ENCODE peak calls at places on chromosomes 6 and 20, in ten cellular contexts. P, H, L, N, O, D, F, K, Q and Y are unnamed samples. For H3K4me1, the result is how much of the 10 kb centered on the place peaks cover.

GRCh38 chr6:43687437-43688347 is at the start of gene MRPS18A:
- DNase-seq in L (peak), F (peak), K (peak), P (peak), Q (peak), O (peak), D (peak), H (peak), N (peak), Y (peak)

GRCh38 chr6:135812085-135812526 is 39.4 kb upstream of the PDE7B start:
- DNase-seq in L (no peak), O (no peak), K (peak), D (peak), H (peak), P (no peak), N (no peak), F (no peak), Q (no peak), Y (no peak)

GRCh38 chr6:53899512-53899911 is 104.7 kb downstream of the LRRC1 start:
- DNase-seq in O (no peak), F (no peak), H (no peak), L (no peak), N (no peak), P (no peak), D (no peak), Q (no peak), K (no peak), Y (no peak)

GRCh38 chr6:100726741-100727140 is 154.4 kb downstream of the ASCC3 start:
- DNase-seq in O (no peak), H (peak), N (no peak), K (no peak), D (no peak), L (no peak), Q (no peak), F (no peak), P (no peak), Y (peak)

GRCh38 chr6:75934643-75935472 is 137.6 kb downstream of the IMPG1 start:
- DNase-seq in K (peak), D (peak), H (peak), N (peak), Q (peak), P (peak), F (peak), O (peak), L (no peak), Y (peak)

GRCh38 chr6:43856005-43856765 is 86.2 kb downstream of the VEGFA start:
- DNase-seq in F (peak), Q (peak), D (peak), K (no peak), O (peak), H (peak), N (peak), L (peak), P (no peak), Y (peak)

GRCh38 chr6:157953580-157954091 is 28.0 kb upstream of the SYNJ2 start:
- DNase-seq in H (no peak), P (no peak), D (no peak), F (no peak), L (no peak), N (no peak), O (no peak), K (no peak), Q (peak), Y (no peak)

GRCh38 chr20:47973519-47974233 is 188.4 kb upstream of the SULF2 start:
- DNase-seq in H (no peak), P (peak), Q (no peak), O (peak), F (peak), D (no peak), L (no peak), N (no peak), K (peak), Y (peak)

GRCh38 chr6:101806241-101806640 is 412.7 kb downstream of the GRIK2 start:
- DNase-seq in Q (no peak), K (no peak), H (no peak), O (no peak), L (no peak), D (no peak), F (no peak), N (no peak), P (no peak), Y (no peak)

GRCh38 chr6:139060332-139060731 is 31.8 kb downstream of the ABRACL start:
- DNase-seq in P (no peak), Q (no peak), O (no peak), D (no peak), F (no peak), H (peak), K (no peak), N (no peak), L (no peak), Y (peak)

GRCh38 chr6:154432533-154433476 is 76.2 kb upstream of the IPCEF1 start:
- DNase-seq in O (no peak), K (peak), H (peak), N (no peak), F (no peak), D (no peak), Q (no peak), L (no peak), P (no peak), Y (peak)

GRCh38 chr20:43492101-43492500 is 15.4 kb upstream of the L3MBTL1 start:
- DNase-seq in D (no peak), O (no peak), F (no peak), P (no peak), N (no peak), Q (no peak), H (no peak), K (no peak), L (no peak), Y (no peak)

GRCh38 chr20:60201198-60201597 is 243.0 kb downstream of the CDH26 start:
- DNase-seq in D (no peak), Q (no peak), F (no peak), O (no peak), P (no peak), H (no peak), K (no peak), L (no peak), N (no peak), Y (no peak)

GRCh38 chr6:113570176-113570575 is 287.0 kb upstream of the MARCKS start:
- DNase-seq in P (no peak), K (no peak), F (no peak), H (peak), Q (no peak), L (no peak), N (no peak), O (no peak), D (no peak), Y (peak)

DNA sequence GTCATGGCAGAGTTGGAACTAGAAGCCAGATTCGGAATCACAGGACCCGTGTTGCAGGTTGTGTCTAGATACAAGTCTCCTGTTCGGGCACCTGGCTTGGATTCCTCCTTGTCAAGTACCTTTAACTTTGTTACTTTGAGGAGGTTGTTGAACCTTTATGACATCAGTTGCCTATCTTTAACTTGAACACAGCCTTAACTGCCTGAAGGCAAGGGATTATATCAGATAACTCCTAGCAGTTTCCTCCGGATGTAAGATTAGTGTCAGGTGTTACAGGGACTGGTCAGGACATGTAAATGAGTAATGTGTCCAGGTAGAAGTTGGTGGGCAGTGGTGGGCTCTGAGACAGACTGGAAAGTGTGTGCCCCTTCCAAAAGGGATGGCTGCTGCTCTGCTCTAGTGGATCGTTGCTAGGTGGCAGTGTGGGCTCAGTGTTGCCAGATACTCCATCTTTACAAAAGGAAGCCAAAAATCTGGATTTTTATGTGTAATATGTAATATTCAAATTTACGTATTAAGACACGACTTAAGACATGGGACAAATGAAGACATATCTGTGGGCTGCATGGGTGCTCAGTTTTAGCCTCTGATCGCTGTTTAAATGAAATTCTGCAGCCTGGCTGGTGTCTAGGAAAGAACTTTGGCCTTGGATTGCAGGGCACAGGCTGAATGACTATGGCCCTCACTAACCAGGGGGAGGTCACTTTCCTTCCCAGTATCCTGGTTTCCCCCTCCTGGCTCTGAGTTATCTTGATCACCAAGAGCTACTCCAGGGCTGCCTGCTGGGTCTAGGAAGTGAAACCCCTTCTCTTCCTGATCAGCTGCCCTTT is 27.1 kb downstream of the CHMP4B start:
- DNase-seq in K (no peak), D (no peak), L (no peak), O (peak), Q (no peak), F (no peak), N (no peak), P (no peak), H (no peak), Y (no peak)
- TF ChIP-seq CTCF in K (no peak), D (peak), L (no peak), O (peak), Q (peak), F (peak), N (no peak), P (no peak), H (peak), Y (peak)

GRCh38 chr6:38796850-38797249 is 81.7 kb downstream of the DNAH8 start:
- DNase-seq in D (no peak), L (no peak), O (no peak), K (no peak), Q (no peak), F (no peak), P (no peak), N (no peak), H (no peak), Y (no peak)
- H3K4me1 ChIP-seq in D (under half), L (under half), O (under half), K (under half), Q (under half), F (under half), P (under half), N (under half), H (under half), Y (under half)

GRCh38 chr6:29892696-29893095 is 49.6 kb upstream of the HLA-A start:
- DNase-seq in H (no peak), L (no peak), N (no peak), O (no peak), P (no peak), F (no peak), Q (no peak), K (no peak), D (no peak), Y (no peak)

GRCh38 chr6:29887819-29888581 is 54.3 kb upstream of the HLA-A start:
- DNase-seq in F (peak), P (peak), K (peak), Q (peak), N (peak), L (peak), O (peak), H (peak), D (no peak), Y (peak)

GRCh38 chr6:29884261-29884660 is 56.6 kb downstream of the HLA-G start:
- DNase-seq in K (no peak), P (no peak), D (no peak), F (no peak), O (no peak), N (no peak), Q (no peak), H (no peak), L (no peak), Y (no peak)

GRCh38 chr6:29886686-29887085 is 55.6 kb upstream of the HLA-A start:
- DNase-seq in K (no peak), P (no peak), O (no peak), N (no peak), L (no peak), Q (no peak), D (no peak), F (no peak), H (no peak), Y (no peak)

DNA sequence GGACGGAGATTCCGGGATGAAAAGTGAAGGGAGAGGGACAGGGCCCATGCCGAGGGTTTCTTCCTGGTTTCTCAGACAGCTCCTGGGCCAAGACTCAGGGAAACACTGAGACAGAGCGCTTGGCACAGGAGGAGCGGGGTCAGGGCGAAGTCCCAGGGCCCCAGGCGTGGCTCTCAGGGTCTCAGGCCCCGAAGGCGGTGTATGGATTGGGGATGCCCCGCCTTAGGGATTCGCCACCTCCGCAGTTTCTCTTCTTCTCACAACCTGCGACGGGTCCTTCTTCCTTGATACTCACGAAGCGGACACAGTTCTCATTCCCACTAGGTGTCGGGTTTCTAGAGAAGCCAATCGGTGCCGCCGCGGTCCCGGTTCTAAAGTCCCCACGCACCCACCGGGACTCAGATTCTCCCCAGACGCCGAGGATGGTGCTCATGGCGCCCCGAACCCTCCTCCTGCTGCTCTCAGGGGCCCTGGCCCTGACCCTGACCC is 55.0 kb upstream of the HLA-A start:
- DNase-seq in K (peak), H (peak), N (peak), L (peak), F (peak), D (no peak), P (peak), O (peak), Q (peak), Y (peak)
- H3K4me3 ChIP-seq in K (peak), H (peak), N (peak), L (peak), F (peak), D (no peak), P (peak), O (peak), Q (peak), Y (peak)

DNA sequence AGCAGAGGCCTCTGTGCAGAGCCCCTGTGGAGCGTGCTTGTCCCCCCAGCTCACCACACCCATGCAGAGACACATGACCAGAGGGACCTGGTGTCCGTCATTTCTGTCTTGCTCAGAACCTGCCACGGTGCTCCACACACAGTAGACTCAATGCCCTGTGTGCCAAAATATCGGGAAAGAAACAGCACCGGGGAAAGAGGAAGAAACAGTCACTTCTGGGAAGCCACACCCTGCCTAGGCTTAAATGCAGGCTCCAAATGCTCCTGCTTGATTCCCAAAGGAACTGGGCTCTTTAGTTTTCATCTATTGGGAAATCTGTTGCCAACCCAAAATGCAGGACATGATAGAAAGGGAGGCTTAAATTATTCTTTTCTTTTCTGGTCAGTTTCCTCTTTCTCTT is 503.9 kb downstream of the CD83 start:
- DNase-seq in Q (no peak), H (peak), K (no peak), O (no peak), N (no peak), L (no peak), D (no peak), F (no peak), P (no peak), Y (no peak)
- TF ChIP-seq CTCF in Q (no peak), H (no peak), K (no peak), O (no peak), N (no peak), L (no peak), D (no peak), F (no peak), P (no peak), Y (no peak)

GRCh38 chr20:103456-103855 is 16.0 kb downstream of the DEFB125 start:
- DNase-seq in H (no peak), P (no peak), F (no peak), N (no peak), L (no peak), O (no peak), Q (no peak), K (no peak), D (no peak), Y (no peak)

GRCh38 chr20:101975-102374 is 14.5 kb downstream of the DEFB125 start:
- DNase-seq in O (no peak), D (no peak), P (no peak), N (no peak), L (no peak), Q (no peak), F (no peak), K (no peak), H (no peak), Y (no peak)
- H3K4me1 ChIP-seq in O (under half), D (under half), P (under half), N (under half), L (under half), Q (under half), F (under half), K (under half), H (under half), Y (under half)

GRCh38 chr20:25726357-25726756 is 29.7 kb upstream of the ZNF337 start:
- DNase-seq in K (no peak), D (no peak), F (no peak), N (no peak), H (no peak), L (no peak), Q (no peak), O (no peak), P (no peak), Y (no peak)
- H3K4me3 ChIP-seq in K (no peak), D (no peak), F (no peak), N (no peak), H (no peak), L (no peak), Q (no peak), O (no peak), P (no peak), Y (no peak)

GRCh38 chr6:13378669-13379590 is 50.6 kb upstream of the TBC1D7 start:
- DNase-seq in K (no peak), P (no peak), D (no peak), Q (peak), N (no peak), O (no peak), L (no peak), F (peak), H (no peak), Y (no peak)
- TF ChIP-seq CTCF in K (no peak), P (no peak), D (no peak), Q (no peak), N (peak), O (no peak), L (no peak), F (peak), H (no peak), Y (no peak)

DNA sequence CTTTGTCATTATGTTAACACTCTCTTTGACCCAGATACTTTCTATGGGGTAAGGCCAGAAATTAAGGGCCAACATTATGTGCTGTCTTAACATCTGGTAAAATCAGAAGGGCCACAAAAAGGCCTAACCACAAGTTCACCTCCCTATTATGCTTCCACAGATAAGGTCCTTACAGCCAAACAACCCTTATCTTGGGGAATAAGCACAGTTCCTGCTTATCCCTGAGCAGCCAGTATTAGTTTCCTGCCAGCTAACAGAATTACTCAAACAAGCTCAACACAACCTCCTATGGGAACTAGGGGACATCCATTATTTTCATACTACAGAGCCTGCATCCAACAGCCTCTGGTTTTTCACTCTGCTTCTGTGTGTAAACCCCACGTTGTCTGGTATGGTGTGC is 724.8 kb downstream of the HACE1 start:
- DNase-seq in D (no peak), F (no peak), K (no peak), L (no peak), N (no peak), O (no peak), Q (no peak), H (no peak), P (no peak), Y (no peak)
- H3K4me1 ChIP-seq in D (under half), F (under half), K (under half), L (under half), N (under half), O (under half), Q (under half), H (under half), P (under half), Y (under half)